ENCODE peak calls at places on chromosomes 2 and 18, in eight cellular contexts. One of them, this sample, is unnamed.

GRCh38 chr2:173553589-173553988 is 198.9 kb downstream of the CDCA7 start:
- DNase-seq in cardiac muscle cell: no peak
- DNase-seq in sigmoid colon: no peak
- DNase-seq in NCI-H1694 treated with DMSO at 0.1 percent for 48 hours: no peak
- DNase-seq in SJSA1: no peak
- DNase-seq in H54: no peak
- DNase-seq in RWPE1: no peak
- DNase-seq in H4: no peak
- DNase-seq in this sample: no peak

GRCh38 chr2:118084483-118085089 is 3.7 kb upstream of the INSIG2 start:
- DNase-seq in cardiac muscle cell: no peak
- DNase-seq in sigmoid colon: no peak
- DNase-seq in NCI-H1694 treated with DMSO at 0.1 percent for 48 hours: no peak
- DNase-seq in SJSA1: no peak
- DNase-seq in H54: no peak
- DNase-seq in RWPE1: no peak
- DNase-seq in H4: no peak
- DNase-seq in this sample: no peak

GRCh38 chr2:102664439-102665042 is 45.2 kb downstream of the SLC9A2 start:
- DNase-seq in cardiac muscle cell: no peak
- DNase-seq in sigmoid colon: no peak
- DNase-seq in NCI-H1694 treated with DMSO at 0.1 percent for 48 hours: no peak
- DNase-seq in SJSA1: no peak
- DNase-seq in H54: no peak
- DNase-seq in RWPE1: peak; percentile 91
- DNase-seq in H4: peak; percentile 68
- DNase-seq in this sample: no peak

GRCh38 chr2:191441761-191442160 is 196.6 kb downstream of the MYO1B start:
- DNase-seq in cardiac muscle cell: peak; percentile 6
- DNase-seq in sigmoid colon: no peak
- DNase-seq in NCI-H1694 treated with DMSO at 0.1 percent for 48 hours: peak; percentile 72
- DNase-seq in SJSA1: peak; percentile 33
- DNase-seq in H54: no peak
- DNase-seq in RWPE1: no peak
- DNase-seq in H4: no peak
- DNase-seq in this sample: peak; percentile 15

GRCh38 chr2:7992612-7993596 is 689.0 kb upstream of the ID2 start:
- DNase-seq in cardiac muscle cell: peak; percentile 44
- DNase-seq in sigmoid colon: no peak
- DNase-seq in NCI-H1694 treated with DMSO at 0.1 percent for 48 hours: no peak
- DNase-seq in SJSA1: peak; percentile 35
- DNase-seq in H54: no peak
- DNase-seq in RWPE1: no peak
- DNase-seq in H4: peak; percentile 29
- DNase-seq in this sample: no peak

GRCh38 chr2:13495039-13495438 is 778.3 kb downstream of the TRIB2 start:
- DNase-seq in cardiac muscle cell: no peak
- DNase-seq in sigmoid colon: no peak
- DNase-seq in NCI-H1694 treated with DMSO at 0.1 percent for 48 hours: no peak
- DNase-seq in SJSA1: no peak
- DNase-seq in H54: no peak
- DNase-seq in RWPE1: no peak
- DNase-seq in H4: no peak
- DNase-seq in this sample: no peak

GRCh38 chr2:52260904-52261303 is 1229.0 kb upstream of the NRXN1 start:
- DNase-seq in cardiac muscle cell: no peak
- DNase-seq in sigmoid colon: no peak
- DNase-seq in NCI-H1694 treated with DMSO at 0.1 percent for 48 hours: no peak
- DNase-seq in SJSA1: no peak
- DNase-seq in H54: no peak
- DNase-seq in RWPE1: no peak
- DNase-seq in H4: no peak
- DNase-seq in this sample: no peak

GRCh38 chr2:23434721-23435121 is 49.7 kb downstream of the KLHL29 start:
- DNase-seq in cardiac muscle cell: no peak
- DNase-seq in sigmoid colon: peak; percentile 91
- DNase-seq in NCI-H1694 treated with DMSO at 0.1 percent for 48 hours: no peak
- DNase-seq in SJSA1: no peak
- DNase-seq in H54: no peak
- DNase-seq in RWPE1: no peak
- DNase-seq in H4: peak; percentile 40
- DNase-seq in this sample: no peak

GRCh38 chr18:12006488-12006840 is 25.2 kb downstream of the IMPA2 start:
- DNase-seq in cardiac muscle cell: no peak
- DNase-seq in sigmoid colon: no peak
- DNase-seq in NCI-H1694 treated with DMSO at 0.1 percent for 48 hours: no peak
- DNase-seq in SJSA1: no peak
- DNase-seq in H54: no peak
- DNase-seq in RWPE1: no peak
- DNase-seq in H4: no peak
- DNase-seq in this sample: no peak

GRCh38 chr2:74440005-74440377 is 1.7 kb downstream of the RTKN start:
- DNase-seq in cardiac muscle cell: peak; percentile 50
- DNase-seq in sigmoid colon: peak; percentile 89
- DNase-seq in NCI-H1694 treated with DMSO at 0.1 percent for 48 hours: no peak
- DNase-seq in SJSA1: no peak
- DNase-seq in H54: peak; percentile 74
- DNase-seq in RWPE1: no peak
- DNase-seq in H4: peak; percentile 41
- DNase-seq in this sample: no peak

GRCh38 chr2:95346738-95347671 is 49.9 kb downstream of the KCNIP3 start:
- DNase-seq in cardiac muscle cell: peak; percentile 49
- DNase-seq in sigmoid colon: peak; percentile 69
- DNase-seq in NCI-H1694 treated with DMSO at 0.1 percent for 48 hours: no peak
- DNase-seq in SJSA1: no peak
- DNase-seq in H54: no peak
- DNase-seq in RWPE1: peak; percentile 19
- DNase-seq in H4: no peak
- DNase-seq in this sample: peak; percentile 30

GRCh38 chr2:180618570-180618969 is 361.8 kb upstream of the UBE2E3 start:
- DNase-seq in cardiac muscle cell: no peak
- DNase-seq in sigmoid colon: no peak
- DNase-seq in NCI-H1694 treated with DMSO at 0.1 percent for 48 hours: no peak
- DNase-seq in SJSA1: no peak
- DNase-seq in H54: no peak
- DNase-seq in RWPE1: no peak
- DNase-seq in H4: peak; percentile 70
- DNase-seq in this sample: no peak

GRCh38 chr18:11850821-11851155 is 425 bp upstream of the CHMP1B start:
- DNase-seq in cardiac muscle cell: no peak
- DNase-seq in sigmoid colon: no peak
- DNase-seq in NCI-H1694 treated with DMSO at 0.1 percent for 48 hours: no peak
- DNase-seq in SJSA1: no peak
- DNase-seq in H54: no peak
- DNase-seq in RWPE1: peak; percentile 26
- DNase-seq in H4: no peak
- DNase-seq in this sample: no peak

GRCh38 chr2:24768013-24768412 is 25.2 kb downstream of the PTRHD1 start:
- DNase-seq in cardiac muscle cell: no peak
- DNase-seq in sigmoid colon: no peak
- DNase-seq in NCI-H1694 treated with DMSO at 0.1 percent for 48 hours: no peak
- DNase-seq in SJSA1: no peak
- DNase-seq in H54: no peak
- DNase-seq in RWPE1: no peak
- DNase-seq in H4: no peak
- DNase-seq in this sample: no peak

GRCh38 chr2:45675130-45675812 is 23.8 kb downstream of the PRKCE start:
- DNase-seq in cardiac muscle cell: peak; percentile 76
- DNase-seq in sigmoid colon: no peak
- DNase-seq in NCI-H1694 treated with DMSO at 0.1 percent for 48 hours: peak; percentile 39
- DNase-seq in SJSA1: no peak
- DNase-seq in H54: no peak
- DNase-seq in RWPE1: peak; percentile 76
- DNase-seq in H4: no peak
- DNase-seq in this sample: no peak

GRCh38 chr2:86293612-86294011 is 43.8 kb downstream of the REEP1 start:
- DNase-seq in cardiac muscle cell: no peak
- DNase-seq in sigmoid colon: no peak
- DNase-seq in NCI-H1694 treated with DMSO at 0.1 percent for 48 hours: peak; percentile 69
- DNase-seq in SJSA1: no peak
- DNase-seq in H54: no peak
- DNase-seq in RWPE1: no peak
- DNase-seq in H4: no peak
- DNase-seq in this sample: no peak

GRCh38 chr18:499351-500229 is 911 bp downstream of the COLEC12 start:
- DNase-seq in cardiac muscle cell: peak; percentile 52
- DNase-seq in sigmoid colon: peak; percentile 65
- DNase-seq in NCI-H1694 treated with DMSO at 0.1 percent for 48 hours: no peak
- DNase-seq in SJSA1: peak; percentile 90
- DNase-seq in H54: no peak
- DNase-seq in RWPE1: no peak
- DNase-seq in H4: peak; percentile 56
- DNase-seq in this sample: peak; percentile 42

GRCh38 chr2:109481599-109481998 is 132.2 kb downstream of the SEPTIN10 start:
- DNase-seq in cardiac muscle cell: no peak
- DNase-seq in sigmoid colon: no peak
- DNase-seq in NCI-H1694 treated with DMSO at 0.1 percent for 48 hours: no peak
- DNase-seq in SJSA1: no peak
- DNase-seq in H54: no peak
- DNase-seq in RWPE1: no peak
- DNase-seq in H4: no peak
- DNase-seq in this sample: no peak

GRCh38 chr18:77073336-77074093 is 59.1 kb downstream of the MBP start:
- DNase-seq in cardiac muscle cell: no peak
- DNase-seq in sigmoid colon: no peak
- DNase-seq in NCI-H1694 treated with DMSO at 0.1 percent for 48 hours: no peak
- DNase-seq in SJSA1: no peak
- DNase-seq in H54: no peak
- DNase-seq in RWPE1: no peak
- DNase-seq in H4: no peak
- DNase-seq in this sample: no peak

This sample was measured in uterus.